ENCODE peak calls at places on chromosome 11, in seven cellular contexts. X, F, Q, E, Z, S and I are unnamed samples.

GRCh38 chr11:61406067-61406466 is 13.7 kb downstream of the TMEM216 start:
- DNase-seq in X (no peak), F (no peak), Q (no peak), E (no peak), Z (no peak), S (no peak), I (no peak)

GRCh38 chr11:69553416-69554357 is 72.2 kb downstream of the LINC01488 start:
- DNase-seq in X (no peak), F (no peak), Q (no peak), E (no peak), Z (no peak), S (no peak), I (no peak)

GRCh38 chr11:79393362-79394043 is 47.3 kb downstream of the TENM4 start:
- DNase-seq in X (no peak), F (no peak), Q (peak; percentile 8), E (no peak), Z (peak; percentile 85), S (no peak), I (no peak)

GRCh38 chr11:108973402-108974119 is 308.7 kb downstream of the DDX10 start:
- DNase-seq in X (no peak), F (peak; percentile 39), Q (no peak), E (no peak), Z (no peak), S (no peak), I (no peak)

GRCh38 chr11:11306855-11307254 is 46.2 kb downstream of the CSNK2A3 start:
- DNase-seq in X (no peak), F (no peak), Q (no peak), E (no peak), Z (no peak), S (no peak), I (no peak)

GRCh38 chr11:61149624-61150615 is 11.3 kb downstream of the VPS37C start:
- DNase-seq in X (no peak), F (peak; percentile 20), Q (peak; percentile 42), E (no peak), Z (peak; percentile 72), S (no peak), I (no peak)

GRCh38 chr11:79110308-79110707 is 330.5 kb downstream of the TENM4 start:
- DNase-seq in X (no peak), F (no peak), Q (no peak), E (no peak), Z (no peak), S (no peak), I (no peak)

GRCh38 chr11:111777094-111778046 is 11.2 kb upstream of the PPP2R1B start:
- DNase-seq in X (peak; percentile 50), F (peak; percentile 63), Q (peak; percentile 65), E (peak; percentile 63), Z (no peak), S (peak; percentile 52), I (no peak)

GRCh38 chr11:59186130-59186594 is 14.2 kb downstream of the DTX4 start:
- DNase-seq in X (no peak), F (no peak), Q (peak; percentile 81), E (peak; percentile 80), Z (peak; percentile 90), S (no peak), I (peak; percentile 44)

GRCh38 chr11:6269994-6270393 is 10.4 kb downstream of the CCKBR start:
- DNase-seq in X (no peak), F (no peak), Q (no peak), E (no peak), Z (peak; percentile 64), S (no peak), I (no peak)

GRCh38 chr11:34050536-34050935 is 995 bp upstream of the CAPRIN1 start:
- DNase-seq in X (no peak), F (no peak), Q (no peak), E (no peak), Z (no peak), S (no peak), I (no peak)

GRCh38 chr11:67060111-67060522 is 3.5 kb downstream of the RHOD start:
- DNase-seq in X (no peak), F (no peak), Q (no peak), E (no peak), Z (no peak), S (no peak), I (no peak)

GRCh38 chr11:3056296-3057068 is 741 bp downstream of the CARS1 start:
- DNase-seq in X (no peak), F (no peak), Q (peak; percentile 41), E (no peak), Z (peak; percentile 71), S (no peak), I (peak; percentile 35)

GRCh38 chr11:69166186-69167115 is 10.7 kb downstream of the SMIM38 start:
- DNase-seq in X (peak; percentile 83), F (peak; percentile 71), Q (peak; percentile 28), E (peak; percentile 89), Z (peak; percentile 83), S (peak; percentile 75), I (peak; percentile 37)

GRCh38 chr11:134569195-134569594 is 157.2 kb upstream of the B3GAT1 start:
- DNase-seq in X (no peak), F (no peak), Q (no peak), E (no peak), Z (peak; percentile 18), S (no peak), I (no peak)

GRCh38 chr11:27012254-27012921 is 18.5 kb downstream of the FIBIN start:
- DNase-seq in X (no peak), F (peak; percentile 64), Q (peak; percentile 10), E (no peak), Z (no peak), S (no peak), I (no peak)

GRCh38 chr11:70843906-70844305 is 408.5 kb downstream of the SHANK2 start:
- DNase-seq in X (no peak), F (no peak), Q (no peak), E (no peak), Z (no peak), S (no peak), I (no peak)

GRCh38 chr11:3671334-3672254 is at the start of gene CHRNA10:
- DNase-seq in X (no peak), F (no peak), Q (no peak), E (peak; percentile 12), Z (no peak), S (no peak), I (no peak)

GRCh38 chr11:131353761-131354160 is 16.7 kb upstream of the NTM start:
- DNase-seq in X (no peak), F (no peak), Q (no peak), E (no peak), Z (no peak), S (no peak), I (no peak)

GRCh38 chr11:131351848-131352247 is 18.6 kb upstream of the NTM start:
- DNase-seq in X (no peak), F (no peak), Q (no peak), E (no peak), Z (no peak), S (no peak), I (no peak)

GRCh38 chr11:131354251-131354701 is 16.1 kb upstream of the NTM start:
- DNase-seq in X (no peak), F (no peak), Q (no peak), E (no peak), Z (no peak), S (no peak), I (no peak)

GRCh38 chr11:131349368-131350086 is 20.9 kb upstream of the NTM start:
- DNase-seq in X (no peak), F (no peak), Q (no peak), E (no peak), Z (no peak), S (no peak), I (no peak)
- TF ChIP-seq CTCF in X (no peak), F (no peak), Q (no peak), E (no peak), Z (peak; percentile 68), S (no peak), I (no peak)

GRCh38 chr11:77102246-77103210 is at the start of gene OMP:
- DNase-seq in X (no peak), F (no peak), Q (no peak), E (no peak), Z (no peak), S (no peak), I (no peak)

GRCh38 chr11:77103319-77103718 is 679 bp downstream of the OMP start:
- DNase-seq in X (no peak), F (no peak), Q (no peak), E (no peak), Z (no peak), S (no peak), I (no peak)

GRCh38 chr11:77104727-77105126 is 2.1 kb downstream of the OMP start:
- DNase-seq in X (no peak), F (no peak), Q (no peak), E (no peak), Z (no peak), S (no peak), I (no peak)

GRCh38 chr11:77100166-77101042 is 2.2 kb upstream of the OMP start:
- DNase-seq in X (no peak), F (no peak), Q (no peak), E (no peak), Z (no peak), S (no peak), I (no peak)

DNA sequence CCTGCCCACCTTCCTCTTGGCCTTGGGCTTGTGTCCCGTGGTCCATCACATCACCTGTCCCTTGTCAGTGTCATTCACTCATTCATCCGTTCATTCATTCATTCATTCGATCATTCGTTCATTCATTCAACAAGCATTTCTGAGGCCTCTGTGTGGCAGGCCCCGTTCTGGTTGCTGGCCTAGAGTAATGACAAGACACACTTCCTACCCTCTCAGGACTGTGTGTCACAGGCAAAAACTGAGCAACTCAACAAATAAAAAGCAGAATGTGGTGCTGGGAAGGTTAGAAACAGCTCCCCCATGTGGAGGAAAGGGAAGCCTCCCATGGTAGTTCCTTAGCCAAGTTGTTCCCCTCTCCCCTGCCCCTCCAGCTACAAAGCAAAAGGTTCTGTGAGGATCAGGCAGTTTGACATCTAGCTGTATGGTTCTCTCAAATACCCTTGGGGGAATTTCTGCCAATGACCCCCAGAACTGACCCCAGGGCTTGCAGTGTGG is 1.6 kb upstream of the OMP start:
- DNase-seq in X (no peak), F (no peak), Q (no peak), E (peak; percentile 61), Z (peak; percentile 69), S (no peak), I (no peak)
- TF ChIP-seq CTCF in X (peak; percentile 62), F (peak; percentile 58), Q (peak; percentile 16), E (peak; percentile 8), Z (peak; percentile 82), S (peak; percentile 56), I (no peak)

GRCh38 chr11:17978553-17979287 is 34.1 kb downstream of the SERGEF start:
- DNase-seq in X (no peak), F (no peak), Q (peak; percentile 46), E (peak; percentile 51), Z (peak; percentile 89), S (no peak), I (no peak)
- TF ChIP-seq CTCF in X (peak; percentile 80), F (peak; percentile 92), Q (peak; percentile 54), E (peak; percentile 27), Z (peak; percentile 94), S (peak; percentile 51), I (no peak)

DNA sequence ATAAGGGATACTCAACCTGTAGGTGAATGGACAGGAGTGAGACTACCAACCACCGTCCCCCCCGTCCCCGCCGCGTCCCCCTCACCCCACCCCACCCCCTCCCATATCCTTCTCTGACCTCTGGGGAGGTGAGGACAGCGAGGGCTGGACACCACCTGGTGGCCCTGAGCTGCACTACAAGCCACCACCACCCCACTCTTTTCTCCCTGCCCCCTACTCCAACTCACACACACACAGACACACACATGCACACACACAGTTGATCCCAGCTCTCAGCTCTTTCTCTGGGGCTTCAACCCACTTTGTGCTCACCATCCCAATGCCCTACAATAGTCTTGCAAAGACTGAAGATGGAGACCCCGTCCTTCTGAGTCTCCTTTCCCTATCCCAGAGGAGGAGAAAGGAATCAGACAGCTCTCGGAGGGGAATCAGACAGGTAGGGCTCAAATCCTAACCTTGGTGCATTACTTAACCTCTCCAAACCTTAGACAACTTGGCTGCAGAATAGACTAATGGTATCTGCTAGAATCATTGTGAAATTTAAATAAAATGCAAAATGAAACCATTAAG is 100.8 kb downstream of the PDE2A start:
- DNase-seq in X (no peak), F (no peak), Q (peak; percentile 28), E (peak; percentile 67), Z (peak; percentile 87), S (no peak), I (no peak)
- TF ChIP-seq CTCF in X (peak; percentile 67), F (peak; percentile 59), Q (peak; percentile 59), E (peak; percentile 52), Z (peak; percentile 79), S (peak; percentile 58), I (no peak)